ENCODE peak calls at places on chromosomes 4 and X, in eight cellular contexts. U, D, P, I, E, Y, K and G are unnamed samples.

GRCh38 chr4:22045051-22045450 is 96.5 kb upstream of the KCNIP4 start:
- DNase-seq in D (no peak), P (no peak), I (no peak), Y (no peak), U (no peak), K (no peak), E (no peak), G (no peak)

GRCh38 chrX:85622635-85623034 is 243.2 kb upstream of the POF1B start:
- DNase-seq in Y (no peak), I (no peak), E (no peak), U (no peak), D (no peak), K (no peak), P (no peak), G (no peak)

GRCh38 chr4:37793562-37793961 is 32.9 kb upstream of the PGM2 start:
- DNase-seq in D (no peak), E (no peak), K (no peak), P (no peak), U (no peak), Y (no peak), I (peak), G (no peak)

GRCh38 chr4:159227984-159228383 is 125.1 kb downstream of the RAPGEF2 start:
- DNase-seq in U (no peak), D (peak), E (peak), P (no peak), Y (no peak), I (peak), K (peak), G (no peak)

GRCh38 chrX:7164174-7164573 is 16.2 kb upstream of the PUDP start:
- DNase-seq in I (no peak), D (no peak), P (no peak), Y (no peak), K (no peak), E (no peak), U (no peak), G (no peak)

GRCh38 chrX:23202316-23202715 is 132.3 kb upstream of the PTCHD1 start:
- DNase-seq in Y (no peak), D (no peak), I (no peak), P (no peak), K (no peak), U (no peak), E (no peak), G (no peak)

GRCh38 chr4:177100307-177100706 is 209.4 kb upstream of the NEIL3 start:
- DNase-seq in D (no peak), P (no peak), Y (no peak), K (no peak), E (no peak), U (no peak), I (no peak), G (no peak)

GRCh38 chrX:17580529-17581155 is 156.7 kb upstream of the SCML1 start:
- DNase-seq in P (no peak), I (peak), Y (no peak), K (no peak), D (no peak), E (no peak), U (no peak), G (no peak)

GRCh38 chr4:149521611-149522010 is 294.0 kb downstream of the IQCM start:
- DNase-seq in P (no peak), K (no peak), Y (no peak), U (no peak), I (peak), E (no peak), D (peak), G (no peak)

GRCh38 chr4:131974730-131975129 is 1174.4 kb upstream of the PCDH10 start:
- DNase-seq in I (peak), E (no peak), Y (no peak), D (no peak), P (no peak), K (no peak), U (no peak), G (no peak)

GRCh38 chrX:156004256-156004655 is 6.8 kb downstream of the IL9R start:
- DNase-seq in I (no peak), K (no peak), E (no peak), U (no peak), Y (no peak), D (no peak), P (no peak), G (no peak)

GRCh38 chr4:75248770-75249467 is 265.3 kb downstream of the RCHY1 start:
- DNase-seq in K (no peak), U (no peak), D (no peak), P (no peak), E (no peak), Y (no peak), I (no peak), G (no peak)

GRCh38 chr4:2591189-2591588 is 54.7 kb downstream of the FAM193A start:
- DNase-seq in P (no peak), D (no peak), I (peak), Y (no peak), E (no peak), U (no peak), K (no peak), G (peak)

GRCh38 chrX:11351375-11352295 is 58.4 kb downstream of the AMELX start:
- DNase-seq in I (peak), E (peak), K (peak), Y (no peak), U (no peak), P (no peak), D (peak), G (no peak)

GRCh38 chrX:4560192-4560591 is 846.7 kb upstream of the PRKX start:
- DNase-seq in P (no peak), Y (no peak), D (no peak), I (no peak), E (no peak), K (no peak), U (no peak), G (no peak)

GRCh38 chr4:16532240-16532990 is 306.1 kb upstream of the TAPT1 start:
- DNase-seq in K (no peak), P (no peak), D (peak), U (no peak), E (no peak), Y (no peak), I (peak), G (no peak)

GRCh38 chr4:146661368-146661767 is 22.7 kb downstream of the POU4F2 start:
- DNase-seq in D (no peak), K (no peak), Y (no peak), I (no peak), P (no peak), E (no peak), U (no peak), G (no peak)